ENCODE peak calls at places on chromosome 15, in six cellular contexts. H, A, P, F, N and B are unnamed samples.

GRCh38 chr15:96334017-96334704 is 3.7 kb downstream of the NR2F2 start:
- DNase-seq in H (no peak), A (peak; percentile 85), P (no peak), F (no peak), N (peak; percentile 36), B (no peak)

GRCh38 chr15:66848116-66848515 is 146.1 kb downstream of the SMAD6 start:
- DNase-seq in H (no peak), A (peak; percentile 80), P (no peak), F (no peak), N (no peak), B (no peak)

GRCh38 chr15:99618941-99619411 is 53.2 kb downstream of the MEF2A start:
- DNase-seq in H (no peak), A (no peak), P (no peak), F (no peak), N (no peak), B (peak; percentile 56)

GRCh38 chr15:83498374-83498773 is 51.2 kb downstream of the SH3GL3 start:
- DNase-seq in H (no peak), A (no peak), P (no peak), F (no peak), N (no peak), B (no peak)

GRCh38 chr15:67416891-67417290 is 104.0 kb upstream of the C15orf61 start:
- DNase-seq in H (no peak), A (no peak), P (no peak), F (no peak), N (no peak), B (no peak)

GRCh38 chr15:73805504-73806089 is 52.4 kb upstream of the INSYN1 start:
- DNase-seq in H (no peak), A (no peak), P (no peak), F (no peak), N (no peak), B (no peak)

GRCh38 chr15:57780461-57780860 is 73.9 kb downstream of the POLR2M start:
- DNase-seq in H (no peak), A (no peak), P (no peak), F (no peak), N (no peak), B (no peak)

GRCh38 chr15:48459571-48460461 is 128.6 kb downstream of the DUT start:
- DNase-seq in H (no peak), A (no peak), P (no peak), F (no peak), N (no peak), B (peak; percentile 39)

GRCh38 chr15:33941279-33942063 is 26.8 kb upstream of the CHRM5 start:
- DNase-seq in H (peak; percentile 85), A (no peak), P (no peak), F (no peak), N (no peak), B (no peak)

GRCh38 chr15:55659481-55659880 is 71.3 kb upstream of the PYGO1 start:
- DNase-seq in H (no peak), A (no peak), P (no peak), F (no peak), N (no peak), B (no peak)

GRCh38 chr15:44264148-44264547 is 24.4 kb upstream of the GOLM2 start:
- DNase-seq in H (no peak), A (no peak), P (no peak), F (no peak), N (no peak), B (no peak)

GRCh38 chr15:31822463-31822862 is 207.9 kb upstream of the CHRNA7 start:
- DNase-seq in H (no peak), A (no peak), P (no peak), F (no peak), N (no peak), B (no peak)

GRCh38 chr15:35540885-35541284 is 5.1 kb downstream of the DPH6 start:
- DNase-seq in H (no peak), A (no peak), P (no peak), F (no peak), N (no peak), B (no peak)

GRCh38 chr15:70494861-70495571 is 268.3 kb downstream of the UACA start:
- DNase-seq in H (no peak), A (no peak), P (no peak), F (no peak), N (no peak), B (peak; percentile 99)

GRCh38 chr15:35481992-35482391 is 64.0 kb downstream of the DPH6 start:
- DNase-seq in H (peak; percentile 36), A (no peak), P (no peak), F (peak; percentile 73), N (no peak), B (peak; percentile 87)